ENCODE peak calls at places on chromosomes 3 and 15, in four cellular contexts. One of them, this sample, is unnamed.

GRCh38 chr3:17491601-17492000 is 250.8 kb downstream of the TBC1D5 start:
- DNase-seq in NCI-H1105: no peak
- DNase-seq in cardiac fibroblast: peak
- DNase-seq in AG10803: peak
- DNase-seq in this sample: no peak

GRCh38 chr15:91953432-91953831 is 99.9 kb downstream of the SLCO3A1 start:
- DNase-seq in NCI-H1105: no peak
- DNase-seq in cardiac fibroblast: no peak
- DNase-seq in AG10803: no peak
- DNase-seq in this sample: no peak

GRCh38 chr3:16069149-16069922 is 105.1 kb upstream of the GALNT15 start:
- DNase-seq in NCI-H1105: no peak
- DNase-seq in cardiac fibroblast: peak
- DNase-seq in AG10803: peak
- DNase-seq in this sample: no peak

GRCh38 chr3:34619990-34620389 is 821.6 kb downstream of the PDCD6IP start:
- DNase-seq in NCI-H1105: no peak
- DNase-seq in cardiac fibroblast: peak
- DNase-seq in AG10803: no peak
- DNase-seq in this sample: no peak

GRCh38 chr15:48703544-48703943 is 58.0 kb upstream of the FBN1 start:
- DNase-seq in NCI-H1105: no peak
- DNase-seq in cardiac fibroblast: peak
- DNase-seq in AG10803: peak
- DNase-seq in this sample: no peak

GRCh38 chr3:119098620-119099222 is 47.2 kb upstream of the TEX55 start:
- DNase-seq in NCI-H1105: peak
- DNase-seq in cardiac fibroblast: peak
- DNase-seq in AG10803: peak
- DNase-seq in this sample: no peak

GRCh38 chr3:182793663-182794454 is 555 bp downstream of the ATP11B start:
- DNase-seq in NCI-H1105: peak
- DNase-seq in cardiac fibroblast: peak
- DNase-seq in AG10803: peak
- DNase-seq in this sample: no peak

GRCh38 chr3:57060089-57060829 is at the start of gene SPATA12:
- DNase-seq in NCI-H1105: no peak
- DNase-seq in cardiac fibroblast: peak
- DNase-seq in AG10803: peak
- DNase-seq in this sample: peak

GRCh38 chr3:52495096-52495495 is at the start of gene STAB1:
- DNase-seq in NCI-H1105: no peak
- DNase-seq in cardiac fibroblast: no peak
- DNase-seq in AG10803: no peak
- DNase-seq in this sample: no peak

GRCh38 chr15:80902298-80902801 is 87.3 kb downstream of the MESD start:
- DNase-seq in NCI-H1105: no peak
- DNase-seq in cardiac fibroblast: no peak
- DNase-seq in AG10803: no peak
- DNase-seq in this sample: no peak

GRCh38 chr3:159077860-159078259 is 276.0 kb downstream of the MFSD1 start:
- DNase-seq in NCI-H1105: no peak
- DNase-seq in cardiac fibroblast: peak
- DNase-seq in AG10803: peak
- DNase-seq in this sample: no peak

GRCh38 chr3:57927916-57928315 is 80.3 kb upstream of the FLNB start:
- DNase-seq in NCI-H1105: no peak
- DNase-seq in cardiac fibroblast: peak
- DNase-seq in AG10803: peak
- DNase-seq in this sample: no peak

GRCh38 chr3:123157598-123158287 is 44.0 kb upstream of the SEC22A start:
- DNase-seq in NCI-H1105: no peak
- DNase-seq in cardiac fibroblast: no peak
- DNase-seq in AG10803: no peak
- DNase-seq in this sample: no peak

GRCh38 chr3:46344476-46344875 is 9.4 kb upstream of the CCR2 start:
- DNase-seq in NCI-H1105: no peak
- DNase-seq in cardiac fibroblast: no peak
- DNase-seq in AG10803: no peak
- DNase-seq in this sample: no peak

GRCh38 chr15:92690370-92690769 is 34.8 kb upstream of the FAM174B start:
- DNase-seq in NCI-H1105: no peak
- DNase-seq in cardiac fibroblast: no peak
- DNase-seq in AG10803: no peak
- DNase-seq in this sample: no peak

GRCh38 chr3:16667633-16668032 is 62.4 kb upstream of the DAZL start:
- DNase-seq in NCI-H1105: no peak
- DNase-seq in cardiac fibroblast: no peak
- DNase-seq in AG10803: no peak
- DNase-seq in this sample: no peak

GRCh38 chr3:96086018-96086417 is 728.4 kb upstream of the EPHA6 start:
- DNase-seq in NCI-H1105: no peak
- DNase-seq in cardiac fibroblast: no peak
- DNase-seq in AG10803: no peak
- DNase-seq in this sample: no peak

GRCh38 chr15:52652984-52653383 is 26.2 kb downstream of the ATOSA start:
- DNase-seq in NCI-H1105: no peak
- DNase-seq in cardiac fibroblast: peak
- DNase-seq in AG10803: peak
- DNase-seq in this sample: no peak

GRCh38 chr15:90300988-90301715 is 35.7 kb downstream of the NGRN start:
- DNase-seq in NCI-H1105: no peak
- DNase-seq in cardiac fibroblast: peak
- DNase-seq in AG10803: peak
- DNase-seq in this sample: no peak

GRCh38 chr3:115977866-115978265 is 354.6 kb downstream of the GAP43 start:
- DNase-seq in NCI-H1105: no peak
- DNase-seq in cardiac fibroblast: no peak
- DNase-seq in AG10803: no peak
- DNase-seq in this sample: no peak

GRCh38 chr15:58748040-58748786 is 1.3 kb downstream of the ADAM10 start:
- DNase-seq in NCI-H1105: no peak
- DNase-seq in cardiac fibroblast: no peak
- DNase-seq in AG10803: no peak
- DNase-seq in this sample: no peak

GRCh38 chr3:31495971-31496370 is 36.8 kb upstream of the STT3B start:
- DNase-seq in NCI-H1105: no peak
- DNase-seq in cardiac fibroblast: peak
- DNase-seq in AG10803: peak
- DNase-seq in this sample: no peak

GRCh38 chr3:60645801-60646200 is 605.5 kb downstream of the FHIT start:
- DNase-seq in NCI-H1105: no peak
- DNase-seq in cardiac fibroblast: no peak
- DNase-seq in AG10803: peak
- DNase-seq in this sample: no peak

GRCh38 chr3:40240921-40241320 is 68.6 kb upstream of the EIF1B start:
- DNase-seq in NCI-H1105: no peak
- DNase-seq in cardiac fibroblast: no peak
- DNase-seq in AG10803: no peak
- DNase-seq in this sample: no peak

GRCh38 chr3:195613468-195614069 is 29.8 kb upstream of the APOD start:
- DNase-seq in NCI-H1105: no peak
- DNase-seq in cardiac fibroblast: peak
- DNase-seq in AG10803: peak
- DNase-seq in this sample: no peak

GRCh38 chr3:172629470-172629869 is 81.4 kb downstream of the NCEH1 start:
- DNase-seq in NCI-H1105: no peak
- DNase-seq in cardiac fibroblast: peak
- DNase-seq in AG10803: peak
- DNase-seq in this sample: no peak

GRCh38 chr3:14842277-14842676 is 23.5 kb downstream of the FGD5 start:
- DNase-seq in NCI-H1105: no peak
- DNase-seq in cardiac fibroblast: no peak
- DNase-seq in AG10803: no peak
- DNase-seq in this sample: no peak

GRCh38 chr3:97883736-97884135 is 61.9 kb downstream of the CRYBG3 start:
- DNase-seq in NCI-H1105: no peak
- DNase-seq in cardiac fibroblast: no peak
- DNase-seq in AG10803: no peak
- DNase-seq in this sample: no peak

GRCh38 chr15:58260186-58260910 is 122.2 kb downstream of the AQP9 start:
- DNase-seq in NCI-H1105: peak
- DNase-seq in cardiac fibroblast: peak
- DNase-seq in AG10803: no peak
- DNase-seq in this sample: no peak